ENCODE peak calls at places on chromosomes 16 and 17, in five cellular contexts. G is endothelial cell of umbilical vein; N is testis; C is mammary epithelial cell; B is CD8-positive, alpha-beta memory T cell. I is an unnamed sample. For H3K27me3 and H3K4me1, the result is how much of the 10 kb centered on the place peaks cover.

GRCh38 chr17:41689497-41690299 is 1.0 kb downstream of the EIF1 start:
- DNase-seq in G (peak), N (peak), C (peak), B (peak), I (peak)

GRCh38 chr17:13395872-13396271 is 205.9 kb downstream of the HS3ST3A1 start:
- DNase-seq in G (no peak), N (no peak), C (peak), B (no peak), I (peak)

GRCh38 chr16:26816266-26816665 is 250.5 kb upstream of the C16orf82 start:
- DNase-seq in G (no peak), N (no peak), C (no peak), B (no peak), I (no peak)

GRCh38 chr17:34826332-34826731 is 134.9 kb downstream of the CCT6B start:
- DNase-seq in G (no peak), N (no peak), C (peak), B (no peak), I (no peak)

GRCh38 chr17:4617090-4617489 is 24.4 kb downstream of the ALOX15 start:
- DNase-seq in G (no peak), N (no peak), C (no peak), B (no peak), I (no peak)

GRCh38 chr17:55769625-55770000 is 18.8 kb downstream of the PCTP start:
- DNase-seq in G (no peak), N (no peak), C (peak), B (no peak), I (peak)

GRCh38 chr16:12158428-12158827 is 181.9 kb downstream of the SNX29 start:
- DNase-seq in G (no peak), N (no peak), C (peak), B (no peak), I (peak)

GRCh38 chr17:11803635-11804034 is 193.6 kb downstream of the ZNF18 start:
- DNase-seq in G (no peak), N (no peak), C (no peak), B (no peak), I (no peak)

GRCh38 chr17:15436399-15437369 is 30.7 kb downstream of the CDRT4 start:
- DNase-seq in G (peak), N (peak), C (no peak), B (peak), I (peak)

GRCh38 chr17:69597898-69598692 is 183.6 kb downstream of the MAP2K6 start:
- DNase-seq in G (peak), N (no peak), C (peak), B (no peak), I (peak)

DNA sequence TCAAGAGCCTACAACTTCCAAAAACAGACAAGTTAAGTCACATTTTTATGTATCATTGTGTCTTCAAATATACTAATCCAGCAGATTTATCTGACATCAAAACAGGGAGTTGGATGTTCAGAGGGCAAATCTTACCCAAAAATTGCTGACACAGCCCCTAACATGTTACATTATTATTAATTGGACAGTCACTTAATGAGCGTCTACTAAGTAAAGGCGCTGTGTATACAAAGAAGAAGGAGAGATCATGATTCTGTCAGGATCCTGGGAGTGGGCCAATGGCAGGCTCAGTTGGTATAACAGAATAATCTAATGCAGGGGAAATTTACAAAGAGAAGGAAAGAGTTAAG is 18.4 kb upstream of the CD300E start:
- DNase-seq in G (no peak), N (no peak), C (no peak), B (no peak), I (no peak)
- H3K27me3 ChIP-seq in G (under half), N (under half), C (under half), B (under half), I (half or more)

DNA sequence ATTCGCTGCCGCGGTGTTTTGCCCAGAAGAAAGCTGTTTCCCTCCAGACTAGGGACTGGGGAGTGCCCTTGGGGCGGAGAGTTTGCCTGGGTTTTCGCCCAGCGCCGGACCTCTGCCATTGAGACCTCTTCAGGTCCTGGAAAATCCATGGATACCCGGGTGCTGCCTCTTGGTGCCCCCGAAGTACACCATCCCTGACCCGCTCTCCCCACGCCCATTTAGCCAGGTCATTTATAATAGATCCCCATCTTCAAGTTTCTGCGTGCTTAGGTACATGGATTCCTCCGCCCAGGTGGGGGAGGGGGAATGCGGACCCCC is 15.0 kb upstream of the CBX8 start:
- DNase-seq in G (no peak), N (no peak), C (no peak), B (no peak), I (no peak)
- H3K4me1 ChIP-seq in G (under half), N (under half), C (under half), B (under half), I (under half)

DNA sequence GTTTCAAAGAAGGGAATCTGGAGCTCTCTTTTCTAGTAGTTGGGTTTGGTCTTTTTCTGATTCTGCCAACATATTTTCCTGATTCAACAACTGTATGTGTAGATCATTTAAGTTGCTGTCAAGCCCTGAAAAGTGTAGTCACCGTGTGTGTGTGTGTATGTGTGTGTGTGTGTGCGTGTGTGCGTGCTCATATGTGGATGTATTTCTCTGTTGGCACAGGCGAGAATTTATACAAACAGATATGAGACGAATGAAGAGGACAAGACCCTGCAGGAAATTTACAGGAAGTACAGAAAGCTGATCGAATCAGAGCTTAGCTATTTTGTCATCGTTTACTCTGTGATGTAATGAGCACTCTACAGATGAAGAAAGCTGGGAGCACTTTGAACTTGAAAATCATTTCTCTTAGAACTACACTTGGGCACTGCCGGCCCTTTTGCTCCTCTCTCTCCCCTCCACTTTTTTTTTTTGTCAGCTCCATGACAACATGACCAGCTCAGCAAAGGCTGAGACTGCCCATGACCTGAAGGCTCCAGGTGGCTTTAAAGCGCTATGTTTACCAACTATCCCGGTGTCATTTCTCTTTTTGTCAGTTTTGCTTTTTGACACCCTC is 11.2 kb downstream of the FBXO39 start:
- DNase-seq in G (no peak), N (no peak), C (no peak), B (no peak), I (no peak)
- H3K27me3 ChIP-seq in G (under half), N (under half), C (under half), B (under half), I (under half)

DNA sequence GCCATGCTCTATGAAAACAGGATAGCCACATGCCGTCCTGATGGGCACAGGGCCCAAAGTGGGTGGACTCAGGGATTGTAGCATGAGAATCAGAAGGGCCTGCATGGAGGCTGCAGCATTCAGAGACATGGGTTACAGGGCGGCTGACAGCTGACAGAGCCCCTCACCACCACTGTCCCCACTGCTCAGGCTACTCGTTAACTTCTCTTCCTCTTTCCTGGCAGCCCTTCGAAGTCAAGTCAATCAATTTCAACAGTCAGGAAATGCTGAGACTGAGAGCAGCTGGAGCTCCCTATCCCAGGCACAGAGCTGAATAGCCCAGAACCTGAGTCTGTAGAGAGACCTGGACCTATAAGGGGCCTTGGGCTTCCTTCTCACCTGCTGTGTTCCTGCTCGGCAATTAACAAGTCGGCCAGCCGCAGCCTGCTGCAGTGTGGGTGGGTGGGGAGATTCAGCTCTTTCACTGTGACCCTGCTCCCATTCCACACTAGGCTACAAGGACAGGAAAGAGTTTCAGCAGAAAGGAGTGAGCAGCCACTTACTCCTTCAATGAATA is 76.9 kb downstream of the TEX14 start:
- DNase-seq in G (no peak), N (no peak), C (no peak), B (no peak), I (no peak)
- H3K4me1 ChIP-seq in G (under half), N (under half), C (under half), B (under half), I (under half)

GRCh38 chr16:1030381-1030901 is 42.1 kb upstream of the SSTR5 start:
- DNase-seq in G (no peak), N (no peak), C (no peak), B (no peak), I (peak)
- H3K27me3 ChIP-seq in G (under half), N (under half), C (under half), B (under half), I (under half)

GRCh38 chr16:67967956-67968439 is 439 bp downstream of the SLC12A4 start:
- DNase-seq in G (peak), N (no peak), C (no peak), B (no peak), I (peak)

GRCh38 chr16:67964477-67965131 is 3.8 kb downstream of the SLC12A4 start:
- DNase-seq in G (no peak), N (no peak), C (no peak), B (no peak), I (no peak)

GRCh38 chr16:67966549-67967182 is 1.8 kb downstream of the SLC12A4 start:
- DNase-seq in G (peak), N (peak), C (peak), B (no peak), I (peak)

GRCh38 chr16:67967183-67967955 is 1.1 kb downstream of the SLC12A4 start:
- DNase-seq in G (peak), N (no peak), C (peak), B (peak), I (peak)

GRCh38 chr16:67965668-67966548 is 2.5 kb downstream of the SLC12A4 start:
- DNase-seq in G (no peak), N (no peak), C (peak), B (no peak), I (peak)
- H3K4me1 ChIP-seq in G (under half), N (under half), C (half or more), B (under half), I (half or more)